ENCODE peak calls at places on chromosomes 3 and 15, in six cellular contexts. D is naive thymus-derived CD4-positive, alpha-beta T cell; Z is iPS DF 6.9; B is HCT116; Q is ovary; Y is neural progenitor cell. J is an unnamed sample. For H3K36me3, the result is how much of the 10 kb centered on the place peaks cover.

GRCh38 chr3:31300802-31301443 is 231.8 kb upstream of the STT3B start:
- DNase-seq in D (no peak), Z (no peak), Y (no peak), Q (no peak), B (no peak), J (no peak)

GRCh38 chr3:3126477-3127431 is at the start of gene TRNT1:
- DNase-seq in D (peak), B (peak), Q (peak), Y (peak), Z (peak), J (peak)

GRCh38 chr15:40826123-40827075 is 2.1 kb downstream of the PPP1R14D start:
- DNase-seq in Z (no peak), Y (no peak), Q (no peak), B (no peak), D (no peak), J (no peak)

GRCh38 chr3:171417813-171418212 is 42.4 kb downstream of the TNIK start:
- DNase-seq in Z (no peak), D (no peak), Y (no peak), B (no peak), Q (no peak), J (no peak)

GRCh38 chr3:190076601-190077444 is 43.9 kb downstream of the P3H2 start:
- DNase-seq in Z (no peak), B (no peak), Q (peak), Y (peak), D (no peak), J (peak)

GRCh38 chr3:97839944-97840343 is 18.1 kb downstream of the CRYBG3 start:
- DNase-seq in D (no peak), Y (no peak), Q (no peak), Z (no peak), B (no peak), J (no peak)

GRCh38 chr3:149588909-149589308 is 68.9 kb downstream of the WWTR1 start:
- DNase-seq in Y (no peak), D (no peak), B (no peak), Z (no peak), Q (no peak), J (no peak)

GRCh38 chr15:48858401-48858800 is 19.5 kb upstream of the EID1 start:
- DNase-seq in Z (no peak), Y (no peak), Q (no peak), D (no peak), B (no peak), J (no peak)

GRCh38 chr15:73573572-73573971 is 59.6 kb downstream of the NPTN start:
- DNase-seq in Q (no peak), Y (no peak), B (no peak), D (no peak), Z (no peak), J (no peak)

GRCh38 chr3:123229145-123229544 is 27.4 kb downstream of the SEC22A start:
- DNase-seq in Y (no peak), Q (no peak), Z (no peak), D (no peak), B (no peak), J (no peak)

GRCh38 chr15:67199881-67200763 is 54.3 kb downstream of the AAGAB start:
- DNase-seq in B (no peak), Q (no peak), Y (no peak), D (no peak), Z (no peak), J (no peak)

GRCh38 chr15:71397377-71397776 is 282.1 kb downstream of the THSD4 start:
- DNase-seq in D (no peak), B (no peak), Z (no peak), Q (no peak), Y (no peak), J (no peak)

GRCh38 chr3:4512895-4513616 is 19.9 kb downstream of the ITPR1 start:
- DNase-seq in Z (no peak), D (no peak), Y (no peak), Q (no peak), B (no peak), J (no peak)

GRCh38 chr15:41666353-41666920 is 6.2 kb downstream of the MGA start:
- DNase-seq in Z (no peak), Y (no peak), D (no peak), Q (no peak), B (no peak), J (no peak)

GRCh38 chr3:128383316-128384235 is 83.1 kb downstream of the DNAJB8 start:
- DNase-seq in Z (no peak), Q (peak), Y (no peak), B (peak), D (no peak), J (no peak)

GRCh38 chr15:31202953-31203352 is 101.4 kb upstream of the TRPM1 start:
- DNase-seq in Z (no peak), B (no peak), Y (no peak), Q (no peak), D (peak), J (no peak)

GRCh38 chr3:15206662-15207576 is 873 bp downstream of the CAPN7 start:
- DNase-seq in B (no peak), Q (no peak), D (peak), Z (no peak), Y (peak), J (peak)

GRCh38 chr3:86973440-86973839 is 17.5 kb downstream of the VGLL3 start:
- DNase-seq in Q (no peak), Z (no peak), B (no peak), Y (no peak), D (no peak), J (no peak)

GRCh38 chr15:78396186-78396814 is 41.7 kb upstream of the IREB2 start:
- DNase-seq in B (no peak), Y (no peak), Q (no peak), D (no peak), Z (no peak), J (no peak)

GRCh38 chr15:82810863-82811421 is 1.5 kb downstream of the WHAMM start:
- DNase-seq in Q (no peak), Y (no peak), Z (no peak), B (no peak), D (peak), J (no peak)

GRCh38 chr3:124878561-124879394 is 8.4 kb downstream of the ITGB5 start:
- DNase-seq in B (peak), Y (no peak), Z (no peak), Q (no peak), D (no peak), J (no peak)

GRCh38 chr15:50298340-50298739 is 32.8 kb upstream of the HDC start:
- DNase-seq in B (no peak), Y (no peak), D (no peak), Z (no peak), Q (no peak), J (no peak)
- H3K36me3 ChIP-seq in B (under half), Y (under half), D (under half), Z (under half), Q (under half), J (under half)

DNA sequence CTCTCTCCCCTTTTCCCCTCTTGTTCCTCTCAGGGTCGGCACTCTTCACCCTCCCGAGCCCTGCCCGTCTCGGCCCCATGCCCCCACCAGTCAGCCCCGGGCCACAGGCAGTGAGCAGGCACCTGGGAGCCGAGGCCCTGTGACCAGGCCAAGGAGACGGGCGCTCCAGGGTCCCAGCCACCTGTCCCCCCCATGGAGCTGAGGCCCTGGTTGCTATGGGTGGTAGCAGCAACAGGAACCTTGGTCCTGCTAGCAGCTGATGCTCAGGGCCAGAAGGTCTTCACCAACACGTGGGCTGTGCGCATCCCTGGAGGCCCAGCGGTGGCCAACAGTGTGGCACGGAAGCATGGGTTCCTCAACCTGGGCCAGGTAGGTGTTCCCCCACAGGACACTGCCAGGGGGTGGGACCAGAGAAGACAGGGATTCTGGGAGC is 7.2 kb downstream of the FURIN start:
- DNase-seq in Z (no peak), B (no peak), D (no peak), Y (no peak), Q (peak), J (no peak)
- H3K36me3 ChIP-seq in Z (under half), B (under half), D (under half), Y (under half), Q (under half), J (under half)

GRCh38 chr3:39101022-39101689 is 6.3 kb downstream of the GORASP1 start:
- DNase-seq in D (peak), Q (no peak), Z (no peak), B (no peak), Y (peak), J (no peak)
- H3K36me3 ChIP-seq in D (under half), Q (under half), Z (under half), B (under half), Y (under half), J (under half)

DNA sequence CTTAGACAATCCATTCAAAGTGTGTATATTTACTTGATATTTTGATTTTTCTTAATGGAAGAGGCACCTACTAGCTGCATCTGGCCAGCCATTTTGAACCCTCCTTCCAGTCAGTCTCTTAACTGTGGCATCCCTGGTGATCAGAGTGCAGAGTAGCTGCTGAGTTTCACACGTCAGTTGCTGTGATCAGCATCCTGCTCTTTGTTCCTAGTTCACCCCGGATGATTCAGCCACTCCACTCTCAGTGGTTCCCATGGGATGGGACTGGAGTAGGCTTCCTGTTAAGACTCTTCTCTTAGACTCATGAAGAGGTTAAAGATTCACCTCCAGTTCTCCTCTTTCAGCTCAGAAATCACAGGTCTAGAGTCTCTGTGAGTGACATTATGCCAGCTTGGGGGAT is 75.8 kb downstream of the STXBP5L start:
- DNase-seq in Z (peak), Q (no peak), Y (peak), D (no peak), B (no peak), J (no peak)
- H3K36me3 ChIP-seq in Z (under half), Q (under half), Y (under half), D (under half), B (under half), J (under half)

GRCh38 chr3:14172480-14172879 is 5.9 kb downstream of the XPC start:
- DNase-seq in Q (no peak), B (no peak), Y (no peak), D (no peak), Z (no peak), J (no peak)
- H3K36me3 ChIP-seq in Q (under half), B (under half), Y (under half), D (under half), Z (under half), J (under half)

DNA sequence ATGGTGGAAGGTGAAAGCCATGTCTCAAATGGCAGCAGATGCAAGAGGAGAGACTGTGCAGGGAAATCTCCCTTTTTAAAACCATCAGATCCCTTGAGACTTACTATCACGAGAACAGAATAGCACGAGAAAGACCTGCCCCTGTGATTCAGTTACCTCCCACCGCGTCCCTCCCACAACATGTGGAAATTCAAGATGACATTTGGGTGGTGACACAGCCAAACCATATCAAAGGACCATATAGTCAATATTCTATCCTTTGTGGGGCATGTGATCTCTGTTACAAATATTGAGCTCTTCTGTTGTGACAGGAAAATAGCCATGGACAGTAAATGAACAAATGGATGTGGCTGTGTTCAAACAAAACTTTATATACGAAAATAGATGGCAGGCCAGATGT is 77.2 kb upstream of the ACKR4 start:
- DNase-seq in Y (no peak), B (no peak), Q (no peak), Z (no peak), D (no peak), J (no peak)
- H3K36me3 ChIP-seq in Y (under half), B (under half), Q (under half), Z (under half), D (under half), J (half or more)

GRCh38 chr3:154307363-154307762 is 16.9 kb downstream of the DHX36 start:
- DNase-seq in Y (no peak), Q (no peak), D (no peak), B (no peak), Z (no peak), J (no peak)

GRCh38 chr3:154304936-154305335 is 19.4 kb downstream of the DHX36 start:
- DNase-seq in D (no peak), Q (no peak), Y (no peak), B (no peak), Z (no peak), J (no peak)

GRCh38 chr3:154301556-154301955 is 22.7 kb downstream of the DHX36 start:
- DNase-seq in D (no peak), Y (no peak), Q (no peak), B (no peak), Z (no peak), J (no peak)

GRCh38 chr3:154304116-154304786 is 20.0 kb downstream of the DHX36 start:
- DNase-seq in Q (no peak), D (no peak), B (no peak), Y (no peak), Z (no peak), J (no peak)
- H3K36me3 ChIP-seq in Q (under half), D (under half), B (under half), Y (half or more), Z (under half), J (under half)

GRCh38 chr3:172766241-172766640 is 15.7 kb downstream of the ECT2 start:
- DNase-seq in Q (no peak), B (no peak), Y (no peak), D (no peak), Z (no peak), J (no peak)
- H3K36me3 ChIP-seq in Q (under half), B (half or more), Y (half or more), D (under half), Z (under half), J (under half)

GRCh38 chr3:106083854-106084253 is 215.0 kb upstream of the CBLB start:
- DNase-seq in Y (no peak), Z (no peak), D (no peak), B (no peak), Q (no peak), J (no peak)
- H3K36me3 ChIP-seq in Y (under half), Z (under half), D (under half), B (under half), Q (under half), J (under half)

J was measured in neuronal stem cell.